ENCODE peak calls at places on chromosomes 7 and 10, in seven cellular contexts. One of them, this sample, is unnamed.
A peak's percentile ranks its signal among the peaks of the same experiment; 100 is the strongest.

GRCh38 chr7:157488326-157488725 is 151.5 kb downstream of the DNAJB6 start:
- DNase-seq in mucosa of descending colon: no peak
- DNase-seq in Peyer's patch: no peak
- DNase-seq in kidney epithelial cell: no peak
- DNase-seq in fibroblast of the aortic adventitia: no peak
- DNase-seq in GM13976: no peak
- DNase-seq in HFFc6: no peak
- DNase-seq in this sample: no peak

GRCh38 chr7:97016392-97017196 is 8.0 kb downstream of the DLX5 start:
- DNase-seq in HFFc6: no peak
- DNase-seq in Peyer's patch: no peak
- DNase-seq in fibroblast of the aortic adventitia: no peak
- DNase-seq in GM13976: no peak
- DNase-seq in mucosa of descending colon: no peak
- DNase-seq in kidney epithelial cell: no peak
- DNase-seq in this sample: no peak

GRCh38 chr10:67978749-67979148 is 94.3 kb downstream of the SIRT1 start:
- DNase-seq in kidney epithelial cell: no peak
- DNase-seq in mucosa of descending colon: no peak
- DNase-seq in GM13976: no peak
- DNase-seq in Peyer's patch: no peak
- DNase-seq in HFFc6: no peak
- DNase-seq in fibroblast of the aortic adventitia: peak; percentile 40
- DNase-seq in this sample: no peak

GRCh38 chr7:2526659-2527504 is 7.3 kb downstream of the LFNG start:
- DNase-seq in mucosa of descending colon: peak; percentile 73
- DNase-seq in fibroblast of the aortic adventitia: no peak
- DNase-seq in GM13976: no peak
- DNase-seq in Peyer's patch: no peak
- DNase-seq in HFFc6: no peak
- DNase-seq in kidney epithelial cell: no peak
- DNase-seq in this sample: no peak

GRCh38 chr7:91140982-91141381 is 123.3 kb upstream of the FZD1 start:
- DNase-seq in mucosa of descending colon: no peak
- DNase-seq in fibroblast of the aortic adventitia: no peak
- DNase-seq in Peyer's patch: no peak
- DNase-seq in kidney epithelial cell: no peak
- DNase-seq in HFFc6: no peak
- DNase-seq in GM13976: no peak
- DNase-seq in this sample: no peak

GRCh38 chr10:83725567-83725966 is 413.7 kb upstream of the GHITM start:
- DNase-seq in mucosa of descending colon: no peak
- DNase-seq in Peyer's patch: no peak
- DNase-seq in GM13976: no peak
- DNase-seq in fibroblast of the aortic adventitia: no peak
- DNase-seq in kidney epithelial cell: no peak
- DNase-seq in HFFc6: no peak
- DNase-seq in this sample: no peak

GRCh38 chr7:55130554-55131198 is 111.9 kb downstream of the EGFR start:
- DNase-seq in kidney epithelial cell: peak; percentile 86
- DNase-seq in mucosa of descending colon: peak; percentile 50
- DNase-seq in Peyer's patch: no peak
- DNase-seq in GM13976: no peak
- DNase-seq in HFFc6: peak; percentile 84
- DNase-seq in fibroblast of the aortic adventitia: peak; percentile 81
- DNase-seq in this sample: no peak

GRCh38 chr10:43304687-43305333 is 37.9 kb upstream of the RASGEF1A start:
- DNase-seq in HFFc6: peak; percentile 19
- DNase-seq in Peyer's patch: peak; percentile 67
- DNase-seq in fibroblast of the aortic adventitia: peak; percentile 42
- DNase-seq in kidney epithelial cell: no peak
- DNase-seq in GM13976: peak; percentile 67
- DNase-seq in mucosa of descending colon: peak; percentile 84
- DNase-seq in this sample: peak; percentile 45

GRCh38 chr7:157499835-157500153 is 163.0 kb downstream of the DNAJB6 start:
- DNase-seq in Peyer's patch: no peak
- DNase-seq in kidney epithelial cell: no peak
- DNase-seq in mucosa of descending colon: no peak
- DNase-seq in GM13976: no peak
- DNase-seq in HFFc6: no peak
- DNase-seq in fibroblast of the aortic adventitia: no peak
- DNase-seq in this sample: no peak

GRCh38 chr7:45575501-45576248 is 1.5 kb downstream of the ADCY1 start:
- DNase-seq in GM13976: no peak
- DNase-seq in mucosa of descending colon: no peak
- DNase-seq in HFFc6: no peak
- DNase-seq in Peyer's patch: no peak
- DNase-seq in kidney epithelial cell: no peak
- DNase-seq in fibroblast of the aortic adventitia: no peak
- DNase-seq in this sample: no peak

GRCh38 chr10:90579602-90580242 is 278.1 kb downstream of the HTR7 start:
- DNase-seq in mucosa of descending colon: no peak
- DNase-seq in GM13976: no peak
- DNase-seq in Peyer's patch: no peak
- DNase-seq in kidney epithelial cell: no peak
- DNase-seq in HFFc6: peak; percentile 3
- DNase-seq in fibroblast of the aortic adventitia: peak; percentile 34
- DNase-seq in this sample: no peak

GRCh38 chr7:99005776-99006175 is 127.4 kb downstream of the TRRAP start:
- DNase-seq in GM13976: peak; percentile 72
- DNase-seq in mucosa of descending colon: peak; percentile 28
- DNase-seq in kidney epithelial cell: no peak
- DNase-seq in Peyer's patch: peak; percentile 37
- DNase-seq in HFFc6: no peak
- DNase-seq in fibroblast of the aortic adventitia: no peak
- DNase-seq in this sample: no peak

GRCh38 chr10:75430000-75430763 is 1.2 kb upstream of the LRMDA start:
- DNase-seq in GM13976: no peak
- DNase-seq in Peyer's patch: no peak
- DNase-seq in kidney epithelial cell: no peak
- DNase-seq in mucosa of descending colon: peak; percentile 57
- DNase-seq in HFFc6: no peak
- DNase-seq in fibroblast of the aortic adventitia: peak; percentile 53
- DNase-seq in this sample: no peak

GRCh38 chr7:118327179-118327578 is 102.7 kb downstream of the ANKRD7 start:
- DNase-seq in Peyer's patch: no peak
- DNase-seq in mucosa of descending colon: no peak
- DNase-seq in fibroblast of the aortic adventitia: no peak
- DNase-seq in HFFc6: no peak
- DNase-seq in GM13976: no peak
- DNase-seq in kidney epithelial cell: no peak
- DNase-seq in this sample: no peak

GRCh38 chr10:7890802-7891201 is 72.5 kb downstream of the TAF3 start:
- DNase-seq in HFFc6: no peak
- DNase-seq in mucosa of descending colon: no peak
- DNase-seq in GM13976: no peak
- DNase-seq in Peyer's patch: no peak
- DNase-seq in fibroblast of the aortic adventitia: no peak
- DNase-seq in kidney epithelial cell: no peak
- DNase-seq in this sample: no peak

GRCh38 chr10:14383266-14383665 is 52.5 kb upstream of the FRMD4A start:
- DNase-seq in fibroblast of the aortic adventitia: no peak
- DNase-seq in mucosa of descending colon: no peak
- DNase-seq in HFFc6: no peak
- DNase-seq in Peyer's patch: no peak
- DNase-seq in GM13976: no peak
- DNase-seq in kidney epithelial cell: no peak
- DNase-seq in this sample: no peak

GRCh38 chr7:55065079-55065478 is 46.3 kb downstream of the EGFR start:
- DNase-seq in kidney epithelial cell: peak; percentile 88
- DNase-seq in Peyer's patch: no peak
- DNase-seq in fibroblast of the aortic adventitia: peak; percentile 99
- DNase-seq in HFFc6: peak; percentile 93
- DNase-seq in GM13976: no peak
- DNase-seq in mucosa of descending colon: no peak
- DNase-seq in this sample: no peak

GRCh38 chr7:78011642-78012041 is 213.1 kb downstream of the PHTF2 start:
- DNase-seq in fibroblast of the aortic adventitia: no peak
- DNase-seq in HFFc6: no peak
- DNase-seq in GM13976: no peak
- DNase-seq in Peyer's patch: no peak
- DNase-seq in mucosa of descending colon: no peak
- DNase-seq in kidney epithelial cell: no peak
- DNase-seq in this sample: no peak

GRCh38 chr7:102283477-102284189 is 3.0 kb upstream of the SH2B2 start:
- DNase-seq in GM13976: no peak
- DNase-seq in Peyer's patch: no peak
- DNase-seq in mucosa of descending colon: no peak
- DNase-seq in fibroblast of the aortic adventitia: no peak
- DNase-seq in kidney epithelial cell: no peak
- DNase-seq in HFFc6: no peak
- DNase-seq in this sample: no peak

GRCh38 chr7:126723966-126724544 is 528.7 kb downstream of the GRM8 start:
- DNase-seq in kidney epithelial cell: no peak
- DNase-seq in HFFc6: no peak
- DNase-seq in mucosa of descending colon: no peak
- DNase-seq in Peyer's patch: no peak
- DNase-seq in GM13976: no peak
- DNase-seq in fibroblast of the aortic adventitia: no peak
- DNase-seq in this sample: no peak

DNA sequence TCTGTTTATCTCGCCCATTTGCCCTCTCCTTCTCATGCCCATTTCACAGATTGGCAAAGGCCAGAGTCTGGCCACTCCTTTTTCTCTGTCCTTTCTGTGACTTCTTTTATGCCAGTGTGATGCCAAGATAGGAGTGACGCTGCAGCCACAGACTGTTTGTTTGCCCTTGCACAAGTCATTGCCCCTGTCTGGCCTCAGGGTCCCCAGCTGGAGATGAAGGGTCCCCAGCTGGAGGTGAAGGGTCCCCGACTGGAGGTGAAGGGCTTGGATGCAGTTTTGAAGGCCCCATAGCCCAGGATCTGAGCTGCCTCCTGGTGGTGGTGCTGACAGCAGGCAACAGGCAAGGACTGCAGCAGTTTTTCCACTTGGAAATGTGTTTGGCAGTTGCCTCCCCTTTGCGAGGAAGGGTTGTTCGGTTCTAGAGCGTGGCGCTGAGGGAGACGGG is 50.8 kb upstream of the SLC29A3 start:
- DNase-seq in fibroblast of the aortic adventitia: peak; percentile 67
- DNase-seq in mucosa of descending colon: no peak
- DNase-seq in Peyer's patch: no peak
- DNase-seq in kidney epithelial cell: no peak
- DNase-seq in GM13976: no peak
- DNase-seq in HFFc6: peak; percentile 47
- DNase-seq in this sample: no peak
- TF ChIP-seq CTCF in fibroblast of the aortic adventitia: peak; percentile 81
- TF ChIP-seq CTCF in mucosa of descending colon: no peak
- TF ChIP-seq CTCF in Peyer's patch: peak; percentile 37
- TF ChIP-seq CTCF in kidney epithelial cell: peak; percentile 62
- TF ChIP-seq CTCF in GM13976: no peak
- TF ChIP-seq CTCF in HFFc6: peak; percentile 82
- TF ChIP-seq CTCF in this sample: peak; percentile 51

DNA sequence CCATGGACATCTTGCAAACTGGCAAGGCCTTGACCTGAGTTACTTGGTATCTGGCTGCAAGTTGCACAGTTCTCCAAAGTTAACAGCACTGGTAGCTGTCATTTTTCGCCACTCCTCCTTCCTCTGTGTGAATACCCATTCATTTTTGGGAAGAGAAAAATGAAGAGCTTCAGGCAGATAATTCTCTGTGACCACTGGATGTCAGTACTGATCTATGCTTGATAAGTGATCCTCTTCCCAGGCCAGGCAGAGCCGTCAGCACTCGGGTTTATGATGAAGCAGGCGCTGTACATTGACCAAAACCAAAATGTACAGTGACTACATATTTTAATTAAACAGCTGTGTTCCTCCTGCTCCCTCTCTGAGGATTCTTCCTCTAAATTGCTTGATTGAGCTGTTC is 55.9 kb upstream of the PDZD8 start:
- DNase-seq in fibroblast of the aortic adventitia: no peak
- DNase-seq in Peyer's patch: no peak
- DNase-seq in HFFc6: peak; percentile 54
- DNase-seq in mucosa of descending colon: no peak
- DNase-seq in kidney epithelial cell: no peak
- DNase-seq in GM13976: no peak
- DNase-seq in this sample: no peak
- TF ChIP-seq CTCF in fibroblast of the aortic adventitia: no peak
- TF ChIP-seq CTCF in Peyer's patch: no peak
- TF ChIP-seq CTCF in HFFc6: peak; percentile 67
- TF ChIP-seq CTCF in mucosa of descending colon: no peak
- TF ChIP-seq CTCF in kidney epithelial cell: peak; percentile 19
- TF ChIP-seq CTCF in GM13976: no peak
- TF ChIP-seq CTCF in this sample: no peak

GRCh38 chr10:114525368-114525949 is 121.2 kb upstream of the AFAP1L2 start:
- DNase-seq in fibroblast of the aortic adventitia: peak; percentile 14
- DNase-seq in kidney epithelial cell: no peak
- DNase-seq in HFFc6: no peak
- DNase-seq in Peyer's patch: no peak
- DNase-seq in GM13976: no peak
- DNase-seq in mucosa of descending colon: no peak
- DNase-seq in this sample: no peak

GRCh38 chr10:114523876-114524275 is 119.6 kb upstream of the AFAP1L2 start:
- DNase-seq in GM13976: no peak
- DNase-seq in fibroblast of the aortic adventitia: no peak
- DNase-seq in kidney epithelial cell: no peak
- DNase-seq in mucosa of descending colon: no peak
- DNase-seq in HFFc6: no peak
- DNase-seq in Peyer's patch: no peak
- DNase-seq in this sample: no peak

GRCh38 chr10:114521250-114521649 is 116.9 kb upstream of the AFAP1L2 start:
- DNase-seq in HFFc6: no peak
- DNase-seq in kidney epithelial cell: no peak
- DNase-seq in fibroblast of the aortic adventitia: no peak
- DNase-seq in mucosa of descending colon: no peak
- DNase-seq in Peyer's patch: no peak
- DNase-seq in GM13976: no peak
- DNase-seq in this sample: no peak

GRCh38 chr10:114526112-114526496 is 121.8 kb upstream of the AFAP1L2 start:
- DNase-seq in mucosa of descending colon: no peak
- DNase-seq in Peyer's patch: peak; percentile 40
- DNase-seq in GM13976: no peak
- DNase-seq in fibroblast of the aortic adventitia: no peak
- DNase-seq in HFFc6: no peak
- DNase-seq in kidney epithelial cell: no peak
- DNase-seq in this sample: no peak

GRCh38 chr10:114526497-114527238 is 122.4 kb upstream of the AFAP1L2 start:
- DNase-seq in HFFc6: no peak
- DNase-seq in mucosa of descending colon: peak; percentile 90
- DNase-seq in kidney epithelial cell: no peak
- DNase-seq in GM13976: peak; percentile 87
- DNase-seq in Peyer's patch: peak; percentile 95
- DNase-seq in fibroblast of the aortic adventitia: peak; percentile 75
- DNase-seq in this sample: peak; percentile 70
- TF ChIP-seq CTCF in HFFc6: no peak
- TF ChIP-seq CTCF in mucosa of descending colon: no peak
- TF ChIP-seq CTCF in kidney epithelial cell: no peak
- TF ChIP-seq CTCF in GM13976: no peak
- TF ChIP-seq CTCF in Peyer's patch: no peak
- TF ChIP-seq CTCF in fibroblast of the aortic adventitia: no peak
- TF ChIP-seq CTCF in this sample: no peak

DNA sequence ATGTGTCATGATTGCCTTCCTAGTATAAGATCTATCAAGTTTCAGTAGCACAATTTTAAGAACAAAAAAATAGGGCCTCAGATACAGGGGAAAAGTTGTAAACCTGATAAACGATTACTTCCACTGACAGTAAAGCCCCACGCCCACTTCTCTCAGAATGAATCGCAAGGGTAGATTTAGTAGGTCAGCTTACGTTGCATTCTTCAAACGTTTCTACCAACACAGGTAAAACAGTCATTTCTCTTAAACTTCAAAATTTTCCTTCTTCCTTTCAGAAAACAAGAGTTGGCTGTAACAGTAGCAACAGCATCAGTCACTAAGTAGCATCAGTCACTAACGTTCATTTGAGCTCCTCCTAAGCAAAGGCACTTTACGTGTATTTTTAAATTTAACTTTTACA is 221.5 kb downstream of the ADAM12 start:
- DNase-seq in fibroblast of the aortic adventitia: no peak
- DNase-seq in HFFc6: no peak
- DNase-seq in mucosa of descending colon: no peak
- DNase-seq in GM13976: no peak
- DNase-seq in kidney epithelial cell: no peak
- DNase-seq in Peyer's patch: no peak
- DNase-seq in this sample: no peak
- TF ChIP-seq CTCF in fibroblast of the aortic adventitia: no peak
- TF ChIP-seq CTCF in HFFc6: no peak
- TF ChIP-seq CTCF in mucosa of descending colon: no peak
- TF ChIP-seq CTCF in GM13976: no peak
- TF ChIP-seq CTCF in kidney epithelial cell: no peak
- TF ChIP-seq CTCF in Peyer's patch: no peak
- TF ChIP-seq CTCF in this sample: no peak